ENCODE peak calls at places on chromosome 12, in seven cellular contexts. M is IMR-90, O is A549, R is SK-N-SH, W is HepG2, V is K562, A is GM12878. Z is an unnamed sample.

GRCh38 chr12:115632323-115632722 is 645.2 kb downstream of the MED13L start:
- DNase-seq in V (no peak), R (no peak), M (peak; percentile 28), W (no peak), O (no peak), A (no peak), Z (no peak)

GRCh38 chr12:131095826-131096680 is 142.3 kb downstream of the ADGRD1 start:
- DNase-seq in O (no peak), M (no peak), V (no peak), W (no peak), R (no peak), A (no peak), Z (peak; percentile 5)

GRCh38 chr12:97169922-97170321 is 262.9 kb downstream of the NEDD1 start:
- DNase-seq in M (no peak), A (no peak), V (no peak), W (no peak), R (peak; percentile 8), O (no peak), Z (no peak)

GRCh38 chr12:75684678-75685620 is 173.5 kb upstream of the KRR1 start:
- DNase-seq in M (peak; percentile 86), R (no peak), V (no peak), A (no peak), W (no peak), O (no peak), Z (no peak)

GRCh38 chr12:47270782-47271664 is 191.3 kb upstream of the AMIGO2 start:
- DNase-seq in V (no peak), O (peak; percentile 98), W (no peak), R (no peak), A (no peak), M (peak; percentile 77), Z (no peak)

GRCh38 chr12:14892726-14893442 is 7.2 kb upstream of the MGP start:
- DNase-seq in O (peak; percentile 31), A (no peak), V (no peak), R (no peak), M (peak; percentile 2), W (peak; percentile 5), Z (no peak)

GRCh38 chr12:109445224-109445623 is 31.9 kb downstream of the KCTD10 start:
- DNase-seq in M (peak; percentile 61), R (no peak), O (no peak), W (no peak), V (no peak), A (no peak), Z (no peak)

GRCh38 chr12:1907652-1908611 is 10.5 kb downstream of the CACNA2D4 start:
- DNase-seq in V (peak; percentile 12), M (no peak), W (no peak), A (no peak), O (peak; percentile 63), R (no peak), Z (peak; percentile 56)

GRCh38 chr12:54592316-54592715 is 3.9 kb upstream of the PPP1R1A start:
- DNase-seq in W (no peak), A (no peak), V (no peak), M (peak; percentile 1), O (no peak), R (no peak), Z (no peak)

GRCh38 chr12:106753526-106753925 is 21.0 kb upstream of the RIC8B start:
- DNase-seq in R (no peak), V (no peak), O (no peak), M (no peak), W (no peak), A (peak; percentile 67), Z (no peak)

GRCh38 chr12:39010406-39010805 is 105.0 kb upstream of the CPNE8 start:
- DNase-seq in A (no peak), R (no peak), M (no peak), O (no peak), W (no peak), V (no peak), Z (no peak)

GRCh38 chr12:40011775-40012129 is 94.1 kb downstream of the SLC2A13 start:
- DNase-seq in O (no peak), R (no peak), A (no peak), M (no peak), V (no peak), W (no peak), Z (no peak)

GRCh38 chr12:46160081-46160980 is 108.5 kb downstream of the SLC38A1 start:
- DNase-seq in W (no peak), O (no peak), R (peak; percentile 34), V (no peak), M (peak; percentile 44), A (no peak), Z (no peak)

GRCh38 chr12:11959117-11959823 is 111.5 kb upstream of the BCL2L14 start:
- DNase-seq in W (peak; percentile 48), V (no peak), R (no peak), M (peak; percentile 23), O (peak; percentile 24), A (no peak), Z (no peak)

GRCh38 chr12:47942327-47943230 is 20.8 kb upstream of the TMEM106C start:
- DNase-seq in V (peak; percentile 66), A (no peak), W (peak; percentile 6), M (no peak), O (no peak), R (peak; percentile 86), Z (peak; percentile 89)

GRCh38 chr12:13592063-13592942 is 389.1 kb downstream of the GRIN2B start:
- DNase-seq in A (peak; percentile 51), O (no peak), M (no peak), W (no peak), V (no peak), R (no peak), Z (no peak)

GRCh38 chr12:120534203-120534702 is at the start of gene RNF10:
- DNase-seq in M (peak; percentile 86), O (peak; percentile 94), A (peak; percentile 68), V (peak; percentile 88), R (peak; percentile 95), W (peak; percentile 84), Z (peak; percentile 66)

GRCh38 chr12:109580684-109581333 is 7.2 kb downstream of the MVK start:
- DNase-seq in A (no peak), V (no peak), O (no peak), W (no peak), M (no peak), R (no peak), Z (no peak)

GRCh38 chr12:83472350-83472749 is 785.6 kb downstream of the TMTC2 start:
- DNase-seq in O (no peak), V (no peak), R (no peak), W (no peak), M (no peak), A (no peak), Z (no peak)

GRCh38 chr12:41521872-41522379 is 333.8 kb downstream of the PDZRN4 start:
- DNase-seq in R (no peak), W (no peak), V (no peak), A (peak; percentile 3), O (peak; percentile 9), M (peak; percentile 87), Z (no peak)

GRCh38 chr12:42550815-42551214 is 38.7 kb downstream of the PRICKLE1 start:
- DNase-seq in O (no peak), W (no peak), R (no peak), A (no peak), M (no peak), V (no peak), Z (no peak)

GRCh38 chr12:42556917-42557316 is 32.6 kb downstream of the PRICKLE1 start:
- DNase-seq in R (no peak), M (no peak), O (no peak), W (no peak), V (no peak), A (no peak), Z (no peak)

GRCh38 chr12:42557586-42558172 is 31.9 kb downstream of the PRICKLE1 start:
- DNase-seq in O (no peak), V (no peak), W (no peak), M (peak; percentile 34), A (no peak), R (peak; percentile 42), Z (no peak)

GRCh38 chr12:42552822-42553221 is 36.7 kb downstream of the PRICKLE1 start:
- DNase-seq in W (no peak), M (no peak), R (no peak), A (no peak), O (no peak), V (no peak), Z (peak; percentile 57)
- TF ChIP-seq USF2 in W (no peak), M (no peak), R (no peak), A (no peak), O (no peak), V (no peak), Z (no peak)

GRCh38 chr12:48973992-48974673 is 2.6 kb upstream of the WNT10B start:
- DNase-seq in M (peak; percentile 54), A (no peak), V (peak; percentile 72), R (peak; percentile 81), W (no peak), O (peak; percentile 56), Z (peak; percentile 82)

GRCh38 chr12:48973084-48973483 is 1.5 kb upstream of the WNT10B start:
- DNase-seq in M (no peak), W (no peak), V (no peak), R (no peak), A (no peak), O (no peak), Z (no peak)

GRCh38 chr12:48973531-48973930 is 2.0 kb upstream of the WNT10B start:
- DNase-seq in A (no peak), M (no peak), W (peak; percentile 39), V (peak; percentile 44), O (no peak), R (peak; percentile 40), Z (no peak)

GRCh38 chr12:48970702-48971334 is 717 bp downstream of the WNT10B start:
- DNase-seq in M (no peak), A (no peak), W (no peak), V (peak; percentile 31), R (peak; percentile 39), O (no peak), Z (no peak)

DNA sequence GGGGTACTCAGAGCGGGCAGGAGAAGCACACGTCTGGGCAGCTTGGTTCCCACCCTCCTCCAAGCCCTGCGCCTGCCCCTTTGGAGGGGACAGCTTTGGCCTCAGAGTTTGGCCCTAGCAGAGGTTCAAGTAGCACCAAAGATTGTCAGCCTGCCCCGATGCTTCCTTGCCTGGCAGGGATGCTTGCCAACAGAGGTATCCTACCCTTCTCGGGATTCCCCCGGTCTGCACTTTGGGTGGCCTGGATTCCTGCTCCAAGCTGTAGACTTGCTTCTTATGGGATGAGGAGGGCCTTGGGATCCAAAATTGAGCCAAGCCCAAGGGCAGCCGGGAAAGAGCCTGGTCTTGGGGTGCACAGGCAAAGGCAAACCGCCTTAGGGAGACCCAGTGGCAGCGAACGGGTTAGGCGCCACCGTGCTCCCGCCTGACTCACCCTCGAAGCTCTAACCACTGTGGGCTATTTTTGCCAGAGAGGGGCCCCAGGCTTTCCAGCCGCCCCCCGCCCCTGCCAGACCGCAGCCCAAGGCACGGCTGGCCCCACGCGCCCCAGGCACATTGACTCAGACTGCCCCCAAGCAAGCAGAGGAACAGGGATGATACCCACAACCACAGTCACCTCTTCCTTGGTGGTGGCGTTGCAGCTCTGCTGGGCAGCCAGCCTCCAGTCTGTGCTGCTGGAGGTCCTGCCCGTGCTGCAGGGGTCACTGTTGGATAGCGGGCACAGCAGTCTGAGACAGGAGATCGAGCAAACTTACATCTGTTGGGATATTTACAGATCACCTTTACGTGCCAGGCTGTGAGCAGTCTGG is 882 bp upstream of the WNT10B start:
- DNase-seq in R (peak; percentile 38), O (no peak), A (no peak), M (peak; percentile 41), W (no peak), V (no peak), Z (no peak)
- TF ChIP-seq USF2 in R (no peak), O (no peak), A (no peak), M (no peak), W (no peak), V (no peak), Z (no peak)

GRCh38 chr12:6076340-6076739 is 48.1 kb downstream of the VWF start:
- DNase-seq in R (no peak), W (no peak), M (no peak), O (no peak), V (no peak), A (no peak), Z (no peak)
- TF ChIP-seq USF2 in R (no peak), W (no peak), M (no peak), O (no peak), V (no peak), A (no peak), Z (no peak)

GRCh38 chr12:89235189-89235993 is 116.9 kb downstream of the DUSP6 start:
- DNase-seq in A (no peak), W (no peak), M (no peak), O (no peak), V (no peak), R (no peak), Z (no peak)
- TF ChIP-seq USF2 in A (no peak), W (no peak), M (no peak), O (no peak), V (no peak), R (no peak), Z (no peak)